ENCODE peak calls at places on chromosomes 1 and 21, in six cellular contexts. R, J, V, C, O and I are unnamed samples. For H3K9me3, the result is how much of the 10 kb centered on the place peaks cover.

GRCh38 chr1:10541286-10541685 is 66.5 kb downstream of the PEX14 start:
- DNase-seq in R (no peak), J (no peak), V (no peak), C (no peak), O (no peak), I (no peak)

GRCh38 chr1:109067883-109068282 is 7.9 kb downstream of the TAF13 start:
- DNase-seq in R (no peak), J (no peak), V (no peak), C (no peak), O (no peak), I (no peak)

GRCh38 chr1:15028117-15028516 is 125.4 kb upstream of the TMEM51 start:
- DNase-seq in R (peak), J (peak), V (peak), C (peak), O (no peak), I (peak)

GRCh38 chr1:54080598-54081049 is 27.2 kb downstream of the TCEANC2 start:
- DNase-seq in R (no peak), J (no peak), V (no peak), C (no peak), O (no peak), I (no peak)

GRCh38 chr21:33789697-33790096 is 125.9 kb downstream of the ATP5PO start:
- DNase-seq in R (no peak), J (no peak), V (peak), C (no peak), O (no peak), I (no peak)

GRCh38 chr1:5996641-5997270 is 4.5 kb upstream of the NPHP4 start:
- DNase-seq in R (no peak), J (no peak), V (no peak), C (no peak), O (peak), I (no peak)

GRCh38 chr1:221782461-221782860 is 40.6 kb upstream of the DUSP10 start:
- DNase-seq in R (no peak), J (no peak), V (peak), C (no peak), O (no peak), I (no peak)

GRCh38 chr1:153678519-153679336 is at the start of gene NPR1:
- DNase-seq in R (peak), J (peak), V (no peak), C (no peak), O (peak), I (peak)

GRCh38 chr1:40385437-40386310 is 12.1 kb downstream of the SMAP2 start:
- DNase-seq in R (no peak), J (no peak), V (no peak), C (no peak), O (no peak), I (peak)

GRCh38 chr1:9302745-9303524 is 10.2 kb downstream of the SPSB1 start:
- DNase-seq in R (no peak), J (no peak), V (peak), C (no peak), O (no peak), I (no peak)

GRCh38 chr21:34100789-34101188 is 27.4 kb downstream of the MRPS6 start:
- DNase-seq in R (no peak), J (no peak), V (peak), C (no peak), O (no peak), I (no peak)

GRCh38 chr1:10975567-10976326 is 36.7 kb upstream of the TARDBP start:
- DNase-seq in R (no peak), J (peak), V (peak), C (no peak), O (no peak), I (peak)

GRCh38 chr1:233010164-233010563 is 59.8 kb downstream of the NTPCR start:
- DNase-seq in R (no peak), J (no peak), V (peak), C (no peak), O (no peak), I (no peak)

GRCh38 chr1:243964915-243965314 is 86.2 kb upstream of the ZBTB18 start:
- DNase-seq in R (no peak), J (no peak), V (no peak), C (no peak), O (no peak), I (no peak)

GRCh38 chr1:167467126-167467725 is 51.1 kb downstream of the CD247 start:
- DNase-seq in R (no peak), J (peak), V (no peak), C (no peak), O (no peak), I (no peak)

GRCh38 chr1:27581823-27582243 is 22.1 kb downstream of the AHDC1 start:
- DNase-seq in R (no peak), J (peak), V (no peak), C (no peak), O (no peak), I (no peak)

GRCh38 chr21:43979654-43980053 is 32.5 kb upstream of the TRAPPC10 start:
- DNase-seq in R (no peak), J (no peak), V (no peak), C (no peak), O (no peak), I (no peak)

GRCh38 chr1:192575499-192576189 is at the start of gene RGS1:
- DNase-seq in R (peak), J (peak), V (no peak), C (no peak), O (no peak), I (peak)

GRCh38 chr1:168609133-168609715 is 32.8 kb downstream of the XCL1 start:
- DNase-seq in R (no peak), J (peak), V (peak), C (peak), O (peak), I (no peak)

GRCh38 chr1:109931189-109931672 is 20.6 kb downstream of the CSF1 start:
- DNase-seq in R (peak), J (peak), V (peak), C (no peak), O (peak), I (peak)

GRCh38 chr1:108000620-108001105 is 35.7 kb upstream of the VAV3 start:
- DNase-seq in R (peak), J (peak), V (peak), C (no peak), O (peak), I (peak)

GRCh38 chr1:174534789-174535188 is 87.0 kb downstream of the GPR52 start:
- DNase-seq in R (no peak), J (no peak), V (peak), C (no peak), O (no peak), I (no peak)

GRCh38 chr1:182527680-182528079 is 61.4 kb downstream of the RNASEL start:
- DNase-seq in R (no peak), J (no peak), V (no peak), C (no peak), O (no peak), I (no peak)

GRCh38 chr1:182520746-182521145 is 68.3 kb downstream of the RNASEL start:
- DNase-seq in R (no peak), J (no peak), V (no peak), C (no peak), O (no peak), I (no peak)

DNA sequence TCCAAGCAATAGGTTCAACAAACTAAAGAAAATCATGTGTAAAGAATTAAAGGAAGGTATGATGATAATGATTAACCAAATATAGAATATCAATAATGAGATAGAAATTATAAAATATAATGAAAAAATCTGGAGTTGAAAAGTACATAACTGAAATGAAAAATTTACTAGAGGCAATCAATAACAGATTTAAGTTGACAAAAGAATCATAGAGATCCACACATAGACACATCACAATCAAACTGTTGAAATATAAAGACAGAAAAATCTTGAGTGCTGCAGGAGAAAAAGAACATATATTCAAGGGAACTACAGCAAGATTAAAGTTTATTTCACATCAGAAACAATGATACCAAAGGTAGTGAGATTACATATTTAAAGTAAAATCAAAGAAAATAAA is 63.7 kb downstream of the RNASEL start:
- DNase-seq in R (no peak), J (no peak), V (no peak), C (no peak), O (no peak), I (no peak)
- H3K9me3 ChIP-seq in R (under half), J (under half), V (under half), C (under half), O (under half), I (under half)

GRCh38 chr21:40339050-40339449 is 471.8 kb downstream of the PCP4 start:
- DNase-seq in R (no peak), J (no peak), V (no peak), C (no peak), O (no peak), I (no peak)

GRCh38 chr21:40333731-40334130 is 466.5 kb downstream of the PCP4 start:
- DNase-seq in R (no peak), J (no peak), V (no peak), C (no peak), O (no peak), I (no peak)

GRCh38 chr21:40337981-40338380 is 470.7 kb downstream of the PCP4 start:
- DNase-seq in R (no peak), J (no peak), V (no peak), C (no peak), O (no peak), I (no peak)

GRCh38 chr21:40334159-40334558 is 466.9 kb downstream of the PCP4 start:
- DNase-seq in R (no peak), J (no peak), V (no peak), C (no peak), O (no peak), I (no peak)

GRCh38 chr21:40335689-40336088 is 468.5 kb downstream of the PCP4 start:
- DNase-seq in R (no peak), J (no peak), V (no peak), C (no peak), O (no peak), I (no peak)
- H3K9me3 ChIP-seq in R (under half), J (under half), V (under half), C (under half), O (under half), I (under half)

DNA sequence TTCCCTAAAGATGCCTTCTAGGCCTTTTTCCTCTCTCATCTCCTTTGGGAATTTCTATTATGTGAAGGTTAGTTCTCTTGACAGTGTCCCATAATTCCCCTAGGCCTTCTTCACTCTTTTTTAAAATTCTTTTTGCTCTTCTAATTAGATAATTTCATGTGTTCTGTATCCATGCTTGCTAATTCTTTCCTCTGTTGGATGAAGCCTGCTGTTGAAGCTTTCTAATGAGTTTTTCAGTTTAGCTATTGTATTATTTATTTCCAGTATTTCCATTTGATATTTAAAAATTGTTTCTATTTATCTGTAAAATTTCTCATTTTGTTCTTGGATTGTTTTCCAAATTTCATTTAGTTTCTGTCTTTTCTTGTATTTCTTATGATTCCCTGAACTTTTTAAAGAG is 28.5 kb upstream of the FAM163A start:
- DNase-seq in R (no peak), J (no peak), V (no peak), C (no peak), O (no peak), I (no peak)
- H3K9me3 ChIP-seq in R (half or more), J (under half), V (under half), C (under half), O (under half), I (under half)

DNA sequence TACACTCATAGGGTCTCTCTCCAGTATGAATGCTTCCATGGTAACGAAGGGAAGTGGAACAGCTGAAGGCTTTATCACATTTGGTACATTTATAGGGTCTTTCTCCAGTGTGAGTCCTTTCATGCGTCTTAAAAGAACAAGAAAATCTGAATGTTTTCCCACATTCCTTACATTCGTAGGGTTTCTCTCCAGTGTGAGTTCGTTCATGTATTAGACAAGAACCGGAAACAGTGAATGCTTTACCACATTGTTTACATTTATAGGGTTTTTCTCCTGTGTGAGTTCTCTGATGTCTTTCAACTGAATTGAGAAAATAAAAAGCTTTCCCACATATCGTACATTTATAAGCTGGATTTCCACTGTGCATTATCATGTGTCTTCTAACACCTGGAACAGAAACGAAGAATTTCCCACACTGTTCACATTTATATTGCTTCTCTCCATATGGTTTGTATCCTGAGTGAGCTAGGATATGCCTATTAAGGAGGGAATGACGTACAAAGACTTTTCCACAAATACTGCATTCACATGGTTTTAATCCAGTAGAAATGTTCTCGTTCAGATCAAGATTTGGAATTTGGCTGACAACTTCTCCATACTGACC is 3.4 kb downstream of the ZNF669 start:
- DNase-seq in R (no peak), J (no peak), V (no peak), C (no peak), O (no peak), I (no peak)
- H3K9me3 ChIP-seq in R (half or more), J (under half), V (under half), C (under half), O (under half), I (under half)

DNA sequence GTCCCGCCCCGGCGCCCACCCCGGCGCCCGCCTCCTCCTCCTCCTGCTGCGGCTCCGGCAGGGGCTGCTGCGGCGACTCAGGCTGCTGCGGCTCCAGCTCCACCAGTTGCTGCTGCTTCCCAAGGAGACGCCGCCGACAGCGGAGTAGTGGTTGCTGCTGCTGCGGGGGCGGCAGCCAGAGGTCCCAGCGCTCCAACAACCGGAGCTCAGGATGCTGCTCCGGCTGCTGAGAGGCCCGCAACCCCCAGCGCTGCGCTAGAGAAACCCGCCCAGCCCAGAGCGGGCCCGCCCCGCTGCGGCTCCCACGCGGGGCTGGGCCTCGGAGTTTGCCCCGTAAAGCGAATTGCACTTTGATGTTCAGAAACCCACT is 1.2 kb downstream of the CRCT1 start:
- DNase-seq in R (no peak), J (no peak), V (peak), C (no peak), O (no peak), I (no peak)
- H3K9me3 ChIP-seq in R (under half), J (under half), V (under half), C (under half), O (under half), I (under half)

GRCh38 chr1:247156787-247157232 is 15.0 kb downstream of the ZNF124 start:
- DNase-seq in R (no peak), J (no peak), V (no peak), C (no peak), O (no peak), I (no peak)
- H3K9me3 ChIP-seq in R (half or more), J (under half), V (under half), C (half or more), O (under half), I (under half)

GRCh38 chr1:203954788-203955552 is 93.6 kb downstream of the SNRPE start:
- DNase-seq in R (no peak), J (no peak), V (no peak), C (no peak), O (no peak), I (no peak)

DNA sequence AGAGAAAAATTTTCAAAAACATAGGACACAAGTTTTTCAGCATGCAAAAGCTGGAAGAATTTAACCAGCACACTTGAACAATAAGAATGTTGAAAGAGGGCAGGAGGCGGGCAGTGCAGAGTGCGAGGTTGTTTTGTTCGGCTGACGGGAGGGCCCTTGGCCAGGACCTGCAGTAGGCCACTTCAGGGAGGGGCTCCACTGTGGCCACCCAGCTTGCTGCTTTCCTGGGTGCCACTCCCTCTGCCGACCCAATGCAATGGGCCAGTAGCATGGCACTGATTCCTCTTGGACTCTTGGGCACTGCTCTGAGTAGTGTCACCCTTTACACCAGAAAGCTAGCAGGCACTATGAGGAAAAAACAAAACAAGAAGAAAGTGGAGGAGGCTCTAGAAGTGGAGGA is 92.9 kb downstream of the SNRPE start:
- DNase-seq in R (no peak), J (no peak), V (no peak), C (no peak), O (no peak), I (no peak)
- H3K9me3 ChIP-seq in R (under half), J (under half), V (under half), C (under half), O (under half), I (under half)

DNA sequence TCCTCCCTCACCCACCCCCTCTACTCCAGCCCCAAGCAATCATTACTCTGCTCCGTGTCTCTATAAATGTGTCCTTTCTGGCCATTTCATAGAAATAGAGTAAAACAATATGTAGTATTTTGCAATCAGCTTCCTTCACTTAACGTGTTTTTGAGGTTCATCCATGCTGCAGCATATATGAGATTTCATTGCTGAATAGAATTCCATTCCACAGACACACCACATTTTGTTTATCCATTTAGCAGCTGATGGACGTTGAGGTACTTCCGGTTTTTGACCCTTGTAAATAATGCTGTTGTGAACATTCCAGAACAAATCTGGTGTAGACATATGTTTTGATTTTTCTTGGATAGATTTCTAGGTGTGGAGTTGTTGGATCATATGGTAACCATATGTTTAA is 30.7 kb downstream of the ADAM30 start:
- DNase-seq in R (no peak), J (no peak), V (peak), C (no peak), O (no peak), I (no peak)
- H3K9me3 ChIP-seq in R (under half), J (under half), V (under half), C (under half), O (under half), I (under half)